ENCODE peak calls at places on chromosomes 13 and 19, in eight cellular contexts. L, E, C, O, D, K, X and B are unnamed samples.

GRCh38 chr13:51632643-51633357 is 48.5 kb downstream of the WDFY2 start:
- DNase-seq in X (no peak), D (no peak), L (peak), E (no peak), K (no peak), O (no peak), C (no peak), B (no peak)

GRCh38 chr13:27442797-27443196 is 7.6 kb downstream of the MTIF3 start:
- DNase-seq in K (no peak), L (no peak), C (no peak), E (no peak), X (no peak), O (no peak), D (no peak), B (no peak)

GRCh38 chr13:106329941-106330340 is 205.5 kb downstream of the EFNB2 start:
- DNase-seq in E (no peak), C (no peak), O (no peak), L (no peak), X (no peak), K (no peak), D (no peak), B (no peak)

GRCh38 chr19:10544242-10544752 is 593 bp downstream of the ATG4D start:
- DNase-seq in C (peak), K (no peak), L (no peak), E (peak), D (no peak), O (no peak), X (peak), B (peak)

GRCh38 chr19:53102186-53102585 is 1.0 kb downstream of the ZNF160 start:
- DNase-seq in D (peak), K (no peak), O (no peak), C (peak), L (peak), E (no peak), X (no peak), B (no peak)

GRCh38 chr13:44231786-44232516 is 141.7 kb upstream of the SERP2 start:
- DNase-seq in O (peak), K (peak), E (no peak), D (no peak), X (peak), C (peak), L (peak), B (peak)

GRCh38 chr19:771332-771785 is 20.4 kb downstream of the MISP start:
- DNase-seq in D (peak), X (no peak), E (no peak), C (peak), K (peak), O (no peak), L (no peak), B (peak)

GRCh38 chr13:40438999-40439797 is 227.2 kb downstream of the FOXO1 start:
- DNase-seq in D (no peak), C (peak), L (no peak), K (peak), O (no peak), E (peak), X (no peak), B (no peak)

GRCh38 chr13:90185734-90186133 is 1161.8 kb upstream of the MIR17HG start:
- DNase-seq in K (no peak), E (no peak), L (no peak), X (no peak), O (no peak), C (no peak), D (no peak), B (no peak)

GRCh38 chr13:113121928-113122420 is 625 bp upstream of the F10 start:
- DNase-seq in D (peak), C (no peak), K (peak), O (peak), L (no peak), X (no peak), E (no peak), B (no peak)

GRCh38 chr13:65638572-65639168 is 1591.5 kb downstream of the PCDH9 start:
- DNase-seq in E (no peak), C (peak), K (peak), D (peak), L (peak), O (no peak), X (no peak), B (peak)

GRCh38 chr19:389246-389934 is 19.6 kb downstream of the C2CD4C start:
- DNase-seq in E (no peak), O (peak), D (no peak), X (peak), C (no peak), L (no peak), K (peak), B (no peak)

GRCh38 chr13:29522044-29522685 is 73.3 kb downstream of the SLC7A1 start:
- DNase-seq in C (peak), L (no peak), X (no peak), D (no peak), E (no peak), O (no peak), K (peak), B (peak)

GRCh38 chr13:40292108-40292507 is 374.3 kb downstream of the FOXO1 start:
- DNase-seq in K (no peak), O (no peak), E (peak), L (no peak), D (no peak), C (no peak), X (no peak), B (no peak)

GRCh38 chr13:86932935-86933334 is 738.2 kb upstream of the SLITRK5 start:
- DNase-seq in D (no peak), K (no peak), L (peak), X (no peak), E (no peak), C (no peak), O (no peak), B (no peak)

GRCh38 chr19:34265221-34265650 is 10.9 kb downstream of the GARRE1 start:
- DNase-seq in E (peak), D (no peak), L (no peak), C (no peak), X (no peak), O (no peak), K (no peak), B (no peak)
- H3K4me3 ChIP-seq in E (peak), D (no peak), L (no peak), C (no peak), X (no peak), O (no peak), K (no peak), B (no peak)

DNA sequence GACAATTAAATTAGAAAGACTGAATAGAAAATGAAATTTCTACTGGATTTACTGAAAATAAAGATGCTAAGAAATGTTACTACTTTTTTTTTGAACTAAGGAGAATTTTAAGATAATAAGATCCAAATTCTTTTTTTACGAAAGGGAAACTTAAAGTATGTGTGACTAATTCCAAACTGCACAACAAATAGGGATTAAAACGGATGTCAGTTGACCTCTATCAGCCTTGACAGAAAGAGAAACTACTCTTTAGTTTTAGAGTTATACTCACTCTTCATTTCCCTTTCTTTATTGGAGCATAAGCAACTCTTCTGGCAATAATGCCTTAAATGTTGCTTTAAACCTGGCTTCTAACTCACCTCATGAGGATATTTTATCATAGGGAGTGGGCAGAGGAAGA is 273.8 kb downstream of the SLITRK6 start:
- DNase-seq in D (no peak), L (no peak), O (no peak), C (no peak), X (no peak), E (no peak), K (no peak), B (no peak)
- H3K4me3 ChIP-seq in D (no peak), L (no peak), O (no peak), C (no peak), X (no peak), E (no peak), K (no peak), B (no peak)

GRCh38 chr19:13846533-13847032 is 30.4 kb upstream of the NANOS3 start:
- DNase-seq in C (peak), K (peak), D (peak), X (peak), L (no peak), E (peak), O (peak), B (peak)
- H3K4me3 ChIP-seq in C (peak), K (peak), D (peak), X (no peak), L (no peak), E (peak), O (no peak), B (peak)

GRCh38 chr19:55636723-55637122 is 4.1 kb upstream of the ZNF580 start:
- DNase-seq in D (no peak), C (no peak), E (no peak), X (peak), L (no peak), O (no peak), K (peak), B (no peak)

GRCh38 chr19:55635334-55635717 is 5.5 kb upstream of the ZNF580 start:
- DNase-seq in D (no peak), O (peak), E (no peak), L (no peak), K (peak), C (no peak), X (peak), B (no peak)

GRCh38 chr19:55635856-55636440 is 4.9 kb upstream of the ZNF580 start:
- DNase-seq in X (peak), K (peak), E (no peak), D (peak), C (no peak), L (no peak), O (no peak), B (no peak)

GRCh38 chr19:55632463-55632834 is 8.1 kb upstream of the ZNF784 start:
- DNase-seq in X (no peak), C (peak), O (peak), K (peak), D (peak), L (peak), E (peak), B (peak)

GRCh38 chr19:55633866-55634265 is 6.9 kb upstream of the ZNF580 start:
- DNase-seq in K (peak), D (no peak), O (no peak), X (peak), C (no peak), L (no peak), E (no peak), B (no peak)
- H3K4me3 ChIP-seq in K (no peak), D (no peak), O (no peak), X (no peak), C (no peak), L (no peak), E (no peak), B (peak)